ENCODE peak calls at places on chromosomes 12 and 14, in nine cellular contexts. One of them, this sample, is unnamed.

GRCh38 chr14:35965425-35965824 is 139.3 kb downstream of the BRMS1L start:
- DNase-seq in body of pancreas: no peak
- DNase-seq in cardiac muscle cell: no peak
- DNase-seq in lung: no peak
- DNase-seq in fibroblast of lung: no peak
- DNase-seq in gastrocnemius medialis: no peak
- DNase-seq in testis: no peak
- DNase-seq in AG04450: no peak
- DNase-seq in psoas muscle: no peak
- DNase-seq in this sample: no peak

GRCh38 chr12:67651380-67651695 is 2.8 kb downstream of the DYRK2 start:
- DNase-seq in body of pancreas: no peak
- DNase-seq in cardiac muscle cell: peak; percentile 27
- DNase-seq in lung: no peak
- DNase-seq in fibroblast of lung: peak; percentile 41
- DNase-seq in gastrocnemius medialis: no peak
- DNase-seq in testis: no peak
- DNase-seq in AG04450: no peak
- DNase-seq in psoas muscle: no peak
- DNase-seq in this sample: no peak

GRCh38 chr14:63614964-63615363 is 26.7 kb downstream of the WDR89 start:
- DNase-seq in body of pancreas: no peak
- DNase-seq in cardiac muscle cell: no peak
- DNase-seq in lung: no peak
- DNase-seq in fibroblast of lung: peak; percentile 47
- DNase-seq in gastrocnemius medialis: no peak
- DNase-seq in testis: no peak
- DNase-seq in AG04450: no peak
- DNase-seq in psoas muscle: no peak
- DNase-seq in this sample: peak; percentile 16

GRCh38 chr14:97217094-97217885 is 420.1 kb downstream of the VRK1 start:
- DNase-seq in body of pancreas: no peak
- DNase-seq in cardiac muscle cell: no peak
- DNase-seq in lung: no peak
- DNase-seq in fibroblast of lung: no peak
- DNase-seq in gastrocnemius medialis: no peak
- DNase-seq in testis: no peak
- DNase-seq in AG04450: no peak
- DNase-seq in psoas muscle: no peak
- DNase-seq in this sample: no peak

GRCh38 chr12:28149279-28149678 is 41.0 kb upstream of the CCDC91 start:
- DNase-seq in body of pancreas: no peak
- DNase-seq in cardiac muscle cell: no peak
- DNase-seq in lung: no peak
- DNase-seq in fibroblast of lung: no peak
- DNase-seq in gastrocnemius medialis: no peak
- DNase-seq in testis: no peak
- DNase-seq in AG04450: no peak
- DNase-seq in psoas muscle: no peak
- DNase-seq in this sample: no peak

GRCh38 chr14:33700052-33700451 is 250.8 kb downstream of the EGLN3 start:
- DNase-seq in body of pancreas: no peak
- DNase-seq in cardiac muscle cell: no peak
- DNase-seq in lung: no peak
- DNase-seq in fibroblast of lung: no peak
- DNase-seq in gastrocnemius medialis: no peak
- DNase-seq in testis: no peak
- DNase-seq in AG04450: no peak
- DNase-seq in psoas muscle: no peak
- DNase-seq in this sample: no peak

GRCh38 chr14:65228436-65228835 is 126.1 kb upstream of the MAX start:
- DNase-seq in body of pancreas: no peak
- DNase-seq in cardiac muscle cell: no peak
- DNase-seq in lung: no peak
- DNase-seq in fibroblast of lung: no peak
- DNase-seq in gastrocnemius medialis: no peak
- DNase-seq in testis: no peak
- DNase-seq in AG04450: no peak
- DNase-seq in psoas muscle: no peak
- DNase-seq in this sample: no peak

GRCh38 chr12:99495797-99496196 is 151.8 kb upstream of the GARIN6 start:
- DNase-seq in body of pancreas: no peak
- DNase-seq in cardiac muscle cell: no peak
- DNase-seq in lung: no peak
- DNase-seq in fibroblast of lung: no peak
- DNase-seq in gastrocnemius medialis: no peak
- DNase-seq in testis: no peak
- DNase-seq in AG04450: no peak
- DNase-seq in psoas muscle: no peak
- DNase-seq in this sample: no peak

GRCh38 chr12:12210983-12211382 is 55.9 kb downstream of the LRP6 start:
- DNase-seq in body of pancreas: no peak
- DNase-seq in cardiac muscle cell: no peak
- DNase-seq in lung: no peak
- DNase-seq in fibroblast of lung: no peak
- DNase-seq in gastrocnemius medialis: no peak
- DNase-seq in testis: no peak
- DNase-seq in AG04450: no peak
- DNase-seq in psoas muscle: no peak
- DNase-seq in this sample: no peak

GRCh38 chr12:47808574-47809380 is 10.9 kb downstream of the HDAC7 start:
- DNase-seq in body of pancreas: no peak
- DNase-seq in cardiac muscle cell: no peak
- DNase-seq in lung: no peak
- DNase-seq in fibroblast of lung: no peak
- DNase-seq in gastrocnemius medialis: no peak
- DNase-seq in testis: no peak
- DNase-seq in AG04450: no peak
- DNase-seq in psoas muscle: no peak
- DNase-seq in this sample: no peak

GRCh38 chr12:19850341-19851065 is 411.2 kb downstream of the AEBP2 start:
- DNase-seq in body of pancreas: no peak
- DNase-seq in cardiac muscle cell: no peak
- DNase-seq in lung: no peak
- DNase-seq in fibroblast of lung: peak; percentile 78
- DNase-seq in gastrocnemius medialis: no peak
- DNase-seq in testis: no peak
- DNase-seq in AG04450: no peak
- DNase-seq in psoas muscle: no peak
- DNase-seq in this sample: no peak

GRCh38 chr12:95396849-95397498 is 77.0 kb upstream of the METAP2 start:
- DNase-seq in body of pancreas: no peak
- DNase-seq in cardiac muscle cell: no peak
- DNase-seq in lung: no peak
- DNase-seq in fibroblast of lung: peak; percentile 10
- DNase-seq in gastrocnemius medialis: no peak
- DNase-seq in testis: no peak
- DNase-seq in AG04450: no peak
- DNase-seq in psoas muscle: no peak
- DNase-seq in this sample: no peak

GRCh38 chr12:30882706-30883105 is 43.8 kb upstream of the TSPAN11 start:
- DNase-seq in body of pancreas: no peak
- DNase-seq in cardiac muscle cell: no peak
- DNase-seq in lung: no peak
- DNase-seq in fibroblast of lung: no peak
- DNase-seq in gastrocnemius medialis: no peak
- DNase-seq in testis: no peak
- DNase-seq in AG04450: no peak
- DNase-seq in psoas muscle: no peak
- DNase-seq in this sample: no peak
- TF ChIP-seq CTCF in body of pancreas: no peak
- TF ChIP-seq CTCF in cardiac muscle cell: no peak
- TF ChIP-seq CTCF in lung: no peak
- TF ChIP-seq CTCF in fibroblast of lung: no peak
- TF ChIP-seq CTCF in gastrocnemius medialis: no peak
- TF ChIP-seq CTCF in testis: no peak
- TF ChIP-seq CTCF in AG04450: no peak
- TF ChIP-seq CTCF in psoas muscle: no peak
- TF ChIP-seq CTCF in this sample: peak; percentile 5

GRCh38 chr14:74942164-74942563 is 13.2 kb downstream of the PGF start:
- DNase-seq in body of pancreas: no peak
- DNase-seq in cardiac muscle cell: no peak
- DNase-seq in lung: no peak
- DNase-seq in fibroblast of lung: no peak
- DNase-seq in gastrocnemius medialis: no peak
- DNase-seq in testis: no peak
- DNase-seq in AG04450: no peak
- DNase-seq in psoas muscle: no peak
- DNase-seq in this sample: no peak
- H3K4me3 ChIP-seq in body of pancreas: no peak overlapping the region
- H3K4me3 ChIP-seq in cardiac muscle cell: no peak overlapping the region
- H3K4me3 ChIP-seq in lung: no peak overlapping the region
- H3K4me3 ChIP-seq in fibroblast of lung: no peak overlapping the region
- H3K4me3 ChIP-seq in gastrocnemius medialis: no peak overlapping the region
- H3K4me3 ChIP-seq in testis: no peak overlapping the region
- H3K4me3 ChIP-seq in AG04450: no peak overlapping the region
- H3K4me3 ChIP-seq in psoas muscle: no peak overlapping the region
- H3K4me3 ChIP-seq in this sample: no peak overlapping the region

DNA sequence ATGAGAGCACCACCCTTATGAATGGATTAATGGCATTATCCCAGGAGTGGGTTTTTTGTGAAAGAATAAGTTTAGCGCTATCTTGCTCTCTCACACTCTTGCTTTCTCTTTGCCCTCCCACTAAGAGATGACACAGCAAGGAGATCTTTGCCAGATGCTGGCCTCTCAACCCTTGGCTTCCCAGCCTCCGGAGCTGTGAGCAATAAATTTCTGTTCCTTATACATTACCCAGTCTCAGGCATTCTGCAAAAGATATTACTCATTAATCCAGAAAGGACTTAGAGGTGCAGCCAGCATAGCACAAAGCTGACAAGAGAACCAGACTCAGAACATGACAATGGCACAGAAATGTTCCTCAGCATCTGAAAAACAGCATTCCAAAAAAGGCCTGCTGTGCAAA is 190.6 kb downstream of the ITPR2 start:
- DNase-seq in body of pancreas: no peak
- DNase-seq in cardiac muscle cell: no peak
- DNase-seq in lung: no peak
- DNase-seq in fibroblast of lung: peak; percentile 33
- DNase-seq in gastrocnemius medialis: no peak
- DNase-seq in testis: no peak
- DNase-seq in AG04450: no peak
- DNase-seq in psoas muscle: no peak
- DNase-seq in this sample: no peak
- TF ChIP-seq CTCF in body of pancreas: no peak
- TF ChIP-seq CTCF in cardiac muscle cell: no peak
- TF ChIP-seq CTCF in lung: no peak
- TF ChIP-seq CTCF in fibroblast of lung: no peak
- TF ChIP-seq CTCF in gastrocnemius medialis: no peak
- TF ChIP-seq CTCF in testis: no peak
- TF ChIP-seq CTCF in AG04450: no peak
- TF ChIP-seq CTCF in psoas muscle: no peak
- TF ChIP-seq CTCF in this sample: no peak

DNA sequence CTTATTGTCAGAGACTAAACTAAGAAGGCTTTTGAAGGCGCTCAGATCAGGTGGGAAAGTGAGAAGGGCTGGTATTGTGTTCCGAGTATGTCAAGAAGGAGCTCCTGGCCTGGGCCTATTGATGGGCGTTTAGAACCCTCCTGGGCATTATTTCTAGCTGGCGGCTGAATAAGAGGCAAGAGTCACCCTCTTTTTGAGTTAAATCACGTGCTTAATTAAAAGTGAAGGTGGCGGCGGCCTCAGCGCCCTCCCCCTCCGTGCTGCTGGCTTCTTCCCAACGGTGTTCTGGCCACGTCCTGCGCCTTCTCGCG is 21.0 kb upstream of the GNS start:
- DNase-seq in body of pancreas: no peak
- DNase-seq in cardiac muscle cell: no peak
- DNase-seq in lung: no peak
- DNase-seq in fibroblast of lung: no peak
- DNase-seq in gastrocnemius medialis: no peak
- DNase-seq in testis: no peak
- DNase-seq in AG04450: no peak
- DNase-seq in psoas muscle: no peak
- DNase-seq in this sample: no peak
- H3K4me3 ChIP-seq in body of pancreas: peak overlapping the region; percentile 43
- H3K4me3 ChIP-seq in cardiac muscle cell: peak overlapping the region; percentile 34
- H3K4me3 ChIP-seq in lung: peak overlapping the region; percentile 62
- H3K4me3 ChIP-seq in fibroblast of lung: no peak overlapping the region
- H3K4me3 ChIP-seq in gastrocnemius medialis: peak overlapping the region; percentile 52
- H3K4me3 ChIP-seq in testis: peak overlapping the region; percentile 63
- H3K4me3 ChIP-seq in AG04450: peak overlapping the region; percentile 17
- H3K4me3 ChIP-seq in psoas muscle: peak overlapping the region; percentile 70
- H3K4me3 ChIP-seq in this sample: no peak overlapping the region

DNA sequence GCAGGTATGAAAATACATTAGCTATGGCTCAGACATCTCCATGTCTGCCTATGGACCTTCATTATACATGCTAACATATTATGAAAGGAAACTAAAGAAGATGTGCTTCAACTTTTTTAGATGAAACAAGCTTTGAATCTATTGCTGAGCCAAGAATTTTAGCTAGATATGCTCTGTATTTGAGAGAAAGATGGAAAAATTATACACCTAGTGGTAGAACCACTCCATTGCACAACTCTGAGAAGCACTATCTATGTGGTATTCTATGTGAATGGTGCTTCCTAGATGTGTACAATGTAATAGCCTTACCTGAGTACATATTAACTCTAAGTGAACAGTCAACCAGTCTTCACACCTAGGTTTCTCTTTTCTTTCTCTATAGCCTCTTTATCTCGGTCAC is 17.3 kb downstream of the EPYC start:
- DNase-seq in body of pancreas: no peak
- DNase-seq in cardiac muscle cell: no peak
- DNase-seq in lung: no peak
- DNase-seq in fibroblast of lung: no peak
- DNase-seq in gastrocnemius medialis: no peak
- DNase-seq in testis: no peak
- DNase-seq in AG04450: no peak
- DNase-seq in psoas muscle: no peak
- DNase-seq in this sample: no peak
- TF ChIP-seq CTCF in body of pancreas: no peak
- TF ChIP-seq CTCF in cardiac muscle cell: no peak
- TF ChIP-seq CTCF in lung: no peak
- TF ChIP-seq CTCF in fibroblast of lung: no peak
- TF ChIP-seq CTCF in gastrocnemius medialis: no peak
- TF ChIP-seq CTCF in testis: peak; percentile 24
- TF ChIP-seq CTCF in AG04450: no peak
- TF ChIP-seq CTCF in psoas muscle: no peak
- TF ChIP-seq CTCF in this sample: no peak